ENCODE peak calls at places on chromosomes 7 and 10, in six cellular contexts. M is fibroblast of lung, O is cardiac muscle cell, I is prostate gland, P is fibroblast of mammary gland, V is PC-3. L is an unnamed sample.
A peak's percentile ranks its signal among the peaks of the same experiment; 100 is the strongest.

GRCh38 chr10:70508912-70509366 is 30.4 kb downstream of the PALD1 start:
- DNase-seq in I (no peak), V (no peak), M (peak; percentile 42), O (peak; percentile 53), P (no peak), L (peak; percentile 36)

GRCh38 chr10:117663750-117664149 is 121.2 kb downstream of the EMX2 start:
- DNase-seq in M (peak; percentile 66), I (no peak), O (no peak), V (peak; percentile 67), P (peak; percentile 93), L (peak; percentile 85)

GRCh38 chr10:47031953-47032465 is 120.8 kb downstream of the PTPN20 start:
- DNase-seq in I (no peak), V (no peak), M (no peak), O (no peak), P (peak; percentile 55), L (no peak)

GRCh38 chr10:107546239-107546638 is 381.7 kb upstream of the SORCS1 start:
- DNase-seq in V (peak; percentile 89), M (peak; percentile 44), P (peak; percentile 79), O (no peak), I (no peak), L (peak; percentile 41)

GRCh38 chr7:166370-167060 is 25.9 kb upstream of the FAM20C start:
- DNase-seq in M (no peak), I (no peak), O (no peak), P (no peak), V (no peak), L (no peak)

GRCh38 chr10:96709525-96709924 is 10.8 kb downstream of the PIK3AP1 start:
- DNase-seq in M (no peak), I (no peak), V (no peak), P (no peak), O (no peak), L (no peak)

GRCh38 chr7:133230591-133231194 is 22.2 kb upstream of the EXOC4 start:
- DNase-seq in P (peak; percentile 66), M (peak; percentile 70), V (peak; percentile 75), O (peak; percentile 66), I (peak; percentile 24), L (peak; percentile 59)

GRCh38 chr7:151315038-151315655 is 26.5 kb upstream of the NUB1 start:
- DNase-seq in I (peak; percentile 75), M (peak; percentile 78), O (peak; percentile 75), V (peak; percentile 82), P (peak; percentile 68), L (peak; percentile 61)

GRCh38 chr10:114507449-114507848 is 103.1 kb upstream of the AFAP1L2 start:
- DNase-seq in P (no peak), M (no peak), O (no peak), I (peak; percentile 79), V (no peak), L (no peak)

GRCh38 chr7:144397086-144397485 is 6.4 kb downstream of the NOBOX start:
- DNase-seq in I (no peak), M (no peak), P (no peak), O (no peak), V (no peak), L (no peak)

GRCh38 chr7:979886-980571 is 3.0 kb upstream of the CYP2W1 start:
- DNase-seq in M (no peak), O (no peak), V (no peak), P (no peak), I (no peak), L (no peak)

GRCh38 chr7:122525355-122525754 is 173.6 kb downstream of the RNF133 start:
- DNase-seq in I (no peak), V (no peak), P (peak; percentile 5), M (no peak), O (no peak), L (no peak)

GRCh38 chr7:142801601-142802295 is 31.0 kb downstream of the PRSS2 start:
- DNase-seq in M (no peak), I (no peak), V (no peak), O (no peak), P (no peak), L (no peak)

GRCh38 chr10:94725871-94726270 is 36.6 kb upstream of the CYP2C19 start:
- DNase-seq in M (no peak), P (peak; percentile 1), O (no peak), V (peak; percentile 36), I (no peak), L (no peak)

GRCh38 chr7:138776156-138776833 is 21.5 kb upstream of the TMEM213 start:
- DNase-seq in I (no peak), M (no peak), P (no peak), O (no peak), V (no peak), L (no peak)

GRCh38 chr10:76479103-76479790 is 1047.8 kb downstream of the LRMDA start:
- DNase-seq in M (no peak), I (no peak), O (no peak), V (no peak), P (no peak), L (no peak)

GRCh38 chr7:80311313-80311712 is 176.7 kb downstream of the GNAI1 start:
- DNase-seq in M (no peak), P (no peak), V (no peak), I (no peak), O (no peak), L (no peak)

GRCh38 chr10:9140373-9140772 is 1085.9 kb downstream of the GATA3 start:
- DNase-seq in I (no peak), O (peak; percentile 15), V (no peak), P (no peak), M (no peak), L (no peak)

GRCh38 chr10:33801705-33802104 is 467.2 kb upstream of the NRP1 start:
- DNase-seq in M (peak; percentile 5), V (peak; percentile 100), O (no peak), P (peak; percentile 38), I (no peak), L (peak; percentile 29)

GRCh38 chr10:81450651-81451050 is 424.3 kb upstream of the NRG3 start:
- DNase-seq in I (no peak), P (no peak), O (no peak), V (no peak), M (no peak), L (no peak)

GRCh38 chr10:49596836-49597235 is 13.3 kb upstream of the SLC18A3 start:
- DNase-seq in I (no peak), P (no peak), M (no peak), V (no peak), O (no peak), L (no peak)

GRCh38 chr7:36684951-36685350 is 39.3 kb downstream of the AOAH start:
- DNase-seq in M (no peak), I (no peak), P (no peak), O (peak; percentile 21), V (no peak), L (no peak)

GRCh38 chr7:157702311-157703023 is 365.7 kb downstream of the DNAJB6 start:
- DNase-seq in M (no peak), O (no peak), V (no peak), P (no peak), I (no peak), L (no peak)

GRCh38 chr10:1059902-1060301 is 3.7 kb downstream of the WDR37 start:
- DNase-seq in V (no peak), P (no peak), O (no peak), I (no peak), M (no peak), L (no peak)

GRCh38 chr7:12220321-12221046 is 9.4 kb downstream of the TMEM106B start:
- DNase-seq in I (no peak), O (no peak), M (no peak), V (peak; percentile 24), P (no peak), L (no peak)

GRCh38 chr10:131070856-131071255 is 240.7 kb downstream of the TCERG1L start:
- DNase-seq in M (no peak), P (no peak), O (no peak), I (no peak), V (no peak), L (no peak)

GRCh38 chr10:131073469-131074060 is 238.0 kb downstream of the TCERG1L start:
- DNase-seq in P (no peak), V (no peak), I (no peak), M (no peak), O (no peak), L (no peak)

GRCh38 chr10:131068760-131069159 is 242.8 kb downstream of the TCERG1L start:
- DNase-seq in O (no peak), P (no peak), I (no peak), V (no peak), M (no peak), L (no peak)

GRCh38 chr10:131072651-131073468 is 238.7 kb downstream of the TCERG1L start:
- DNase-seq in V (no peak), P (no peak), I (no peak), O (no peak), M (no peak), L (no peak)

DNA sequence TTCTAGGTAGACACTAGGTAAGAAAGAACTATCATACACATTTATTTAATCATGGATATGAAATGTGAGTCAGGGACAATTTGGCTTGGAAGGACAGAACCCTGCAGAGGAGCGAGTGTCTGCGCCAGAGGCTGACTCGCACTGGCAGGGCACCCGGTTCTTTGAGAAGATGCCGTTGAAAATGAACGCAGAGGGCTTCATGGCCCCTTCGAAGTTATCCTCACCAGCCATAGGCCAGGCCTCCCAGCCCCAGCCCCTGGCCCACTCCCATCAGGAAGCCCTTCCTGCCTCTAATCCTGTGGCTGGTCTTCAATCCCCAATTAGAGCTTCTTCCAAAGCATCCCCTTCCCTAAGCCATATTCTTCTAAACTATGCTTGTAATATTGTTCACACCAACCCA is 239.8 kb downstream of the TCERG1L start:
- DNase-seq in P (no peak), O (no peak), V (no peak), M (no peak), I (no peak), L (no peak)
- H3K4me3 ChIP-seq in P (no peak overlapping the region), O (no peak overlapping the region), V (no peak overlapping the region), M (no peak overlapping the region), I (no peak overlapping the region), L (no peak overlapping the region)

GRCh38 chr7:128915841-128916642 is 5.5 kb upstream of the KCP start:
- DNase-seq in O (no peak), I (no peak), V (no peak), P (no peak), M (no peak), L (no peak)
- H3K4me3 ChIP-seq in O (no peak overlapping the region), I (peak overlapping the region; percentile 3), V (no peak overlapping the region), P (no peak overlapping the region), M (no peak overlapping the region), L (no peak overlapping the region)

DNA sequence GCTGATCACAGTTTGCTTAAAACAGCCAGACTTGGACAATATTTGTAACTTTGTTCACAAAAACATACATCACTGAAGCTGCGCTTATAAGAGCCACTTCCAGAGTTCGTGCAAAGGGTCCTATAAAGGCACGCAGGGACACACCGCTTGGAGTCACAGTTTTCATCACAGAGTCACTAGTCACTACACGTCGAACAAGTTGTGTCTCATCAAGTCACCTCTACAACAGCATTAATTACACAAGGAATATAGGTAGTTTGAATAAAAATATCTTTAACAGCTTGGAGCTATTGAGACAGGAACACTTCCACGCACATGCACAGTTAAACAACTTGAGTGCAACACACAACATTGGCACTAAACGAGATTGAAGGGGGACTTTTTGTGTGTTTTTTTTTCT is 2.3 kb downstream of the HOXA5 start:
- DNase-seq in V (no peak), M (no peak), O (no peak), P (no peak), I (no peak), L (peak; percentile 59)
- H3K4me3 ChIP-seq in V (no peak overlapping the region), M (peak overlapping the region; percentile 99), O (no peak overlapping the region), P (no peak overlapping the region), I (no peak overlapping the region), L (peak overlapping the region; percentile 65)

DNA sequence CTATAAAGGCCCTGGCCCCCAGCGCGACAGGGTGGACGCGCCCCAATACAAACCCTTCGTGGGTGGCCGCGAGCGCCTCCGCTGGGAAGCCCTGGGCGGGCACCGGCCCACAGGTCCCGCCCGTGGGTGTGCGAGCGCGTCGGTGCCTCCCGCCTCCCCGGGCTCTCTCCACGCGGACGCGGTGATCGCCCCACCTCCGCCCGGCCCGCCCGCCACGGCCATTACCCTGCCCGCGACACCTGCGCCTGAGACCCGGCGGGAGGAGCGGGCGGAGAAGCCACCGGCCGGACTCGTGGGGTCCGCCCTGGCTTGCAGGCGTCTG is 81.2 kb downstream of the PAX2 start:
- DNase-seq in P (no peak), O (no peak), V (no peak), M (no peak), I (no peak), L (no peak)
- H3K4me3 ChIP-seq in P (no peak overlapping the region), O (peak overlapping the region; percentile 37), V (no peak overlapping the region), M (no peak overlapping the region), I (peak overlapping the region; percentile 30), L (no peak overlapping the region)